ENCODE peak calls at places on chromosomes 6 and 20, in five cellular contexts. J is small intestine, H is stomach, V is esophagus muscularis mucosa, Z is cardiac muscle cell. S is an unnamed sample. For H3K27me3 and H3K9me3, the result is how much of the 10 kb centered on the place peaks cover.

GRCh38 chr6:128767150-128767549 is 115.8 kb upstream of the LAMA2 start:
- DNase-seq in J (no peak), H (no peak), V (no peak), Z (no peak), S (no peak)

GRCh38 chr20:2865630-2866029 is 7.7 kb upstream of the PTPRA start:
- DNase-seq in J (no peak), H (no peak), V (no peak), Z (no peak), S (no peak)

GRCh38 chr6:157625111-157625510 is 197.9 kb upstream of the SNX9 start:
- DNase-seq in J (no peak), H (no peak), V (no peak), Z (no peak), S (no peak)

GRCh38 chr6:131275273-131275672 is 140.0 kb downstream of the AKAP7 start:
- DNase-seq in J (no peak), H (no peak), V (no peak), Z (no peak), S (no peak)

GRCh38 chr6:97053643-97054411 is 129.3 kb downstream of the KLHL32 start:
- DNase-seq in J (peak), H (no peak), V (no peak), Z (peak), S (no peak)

GRCh38 chr6:166572370-166573261 is 13.9 kb downstream of the RAMACL start:
- DNase-seq in J (peak), H (no peak), V (no peak), Z (peak), S (no peak)

GRCh38 chr20:61935926-61936700 is 129.6 kb downstream of the TAF4 start:
- DNase-seq in J (no peak), H (no peak), V (no peak), Z (no peak), S (peak)

GRCh38 chr6:6057442-6058053 is 50.8 kb upstream of the NRN1 start:
- DNase-seq in J (peak), H (no peak), V (no peak), Z (peak), S (no peak)

GRCh38 chr6:150915868-150916267 is 50.4 kb downstream of the MTHFD1L start:
- DNase-seq in J (no peak), H (no peak), V (no peak), Z (no peak), S (no peak)

GRCh38 chr20:20207291-20207690 is 155.0 kb downstream of the CFAP61 start:
- DNase-seq in J (no peak), H (no peak), V (no peak), Z (peak), S (no peak)

GRCh38 chr20:63969851-63970713 is at the start of gene ZNF512B:
- DNase-seq in J (no peak), H (peak), V (no peak), Z (peak), S (peak)

GRCh38 chr20:21505810-21506530 is 7.9 kb downstream of the NKX2-2 start:
- DNase-seq in J (peak), H (peak), V (no peak), Z (peak), S (peak)

GRCh38 chr6:91081452-91082067 is 494.7 kb upstream of the MAP3K7 start:
- DNase-seq in J (peak), H (no peak), V (no peak), Z (peak), S (no peak)

GRCh38 chr6:69019832-69020231 is 384.8 kb downstream of the ADGRB3 start:
- DNase-seq in J (no peak), H (no peak), V (no peak), Z (no peak), S (no peak)

GRCh38 chr6:134436281-134436815 is 118.4 kb upstream of the SGK1 start:
- DNase-seq in J (no peak), H (no peak), V (no peak), Z (no peak), S (no peak)

GRCh38 chr6:134446228-134446848 is 128.4 kb upstream of the SGK1 start:
- DNase-seq in J (no peak), H (no peak), V (no peak), Z (no peak), S (no peak)

GRCh38 chr6:46996860-46997641 is 45.1 kb downstream of the ADGRF1 start:
- DNase-seq in J (peak), H (no peak), V (no peak), Z (no peak), S (no peak)

GRCh38 chr20:6130045-6130444 is 7.2 kb upstream of the FERMT1 start:
- DNase-seq in J (no peak), H (no peak), V (peak), Z (no peak), S (no peak)

GRCh38 chr20:30168025-30168799 is 1089.3 kb upstream of the DEFB115 start:
- DNase-seq in J (no peak), H (no peak), V (no peak), Z (no peak), S (peak)

GRCh38 chr20:8749986-8750385 is 318.9 kb upstream of the PLCB4 start:
- DNase-seq in J (no peak), H (no peak), V (no peak), Z (no peak), S (no peak)

GRCh38 chr6:4723383-4723782 is 52.8 kb upstream of the CDYL start:
- DNase-seq in J (no peak), H (no peak), V (no peak), Z (no peak), S (no peak)

GRCh38 chr6:111607279-111607678 is 1.6 kb upstream of the TRAF3IP2 start:
- DNase-seq in J (no peak), H (no peak), V (no peak), Z (no peak), S (no peak)

GRCh38 chr6:104632565-104632964 is 227.2 kb downstream of the HACE1 start:
- DNase-seq in J (peak), H (no peak), V (no peak), Z (no peak), S (no peak)

GRCh38 chr6:44917430-44917829 is 410.7 kb upstream of the RUNX2 start:
- DNase-seq in J (no peak), H (no peak), V (no peak), Z (no peak), S (no peak)

GRCh38 chr6:15663057-15663638 is 320 bp upstream of the DTNBP1 start:
- DNase-seq in J (peak), H (no peak), V (no peak), Z (no peak), S (no peak)

GRCh38 chr6:111788779-111789276 is 84.4 kb downstream of the FYN start:
- DNase-seq in J (no peak), H (no peak), V (no peak), Z (no peak), S (no peak)

GRCh38 chr6:144158133-144158532 is 7.8 kb downstream of the STX11 start:
- DNase-seq in J (no peak), H (no peak), V (no peak), Z (peak), S (peak)

GRCh38 chr6:47180633-47181032 is 129.1 kb downstream of the TNFRSF21 start:
- DNase-seq in J (no peak), H (no peak), V (peak), Z (no peak), S (no peak)

GRCh38 chr6:45642331-45643126 is 264.8 kb upstream of the SUPT3H start:
- DNase-seq in J (no peak), H (no peak), V (no peak), Z (no peak), S (no peak)

GRCh38 chr6:347232-347631 is 44.3 kb upstream of the IRF4 start:
- DNase-seq in J (no peak), H (no peak), V (no peak), Z (no peak), S (no peak)

GRCh38 chr6:95176322-95176721 is 401.0 kb upstream of the MANEA start:
- DNase-seq in J (no peak), H (no peak), V (no peak), Z (no peak), S (no peak)

GRCh38 chr6:44133003-44133931 is 5.9 kb downstream of the TMEM63B start:
- DNase-seq in J (peak), H (peak), V (no peak), Z (peak), S (no peak)

GRCh38 chr6:43770417-43771209 is 602 bp downstream of the VEGFA start:
- DNase-seq in J (peak), H (peak), V (no peak), Z (peak), S (peak)

GRCh38 chr6:55023231-55023630 is 151.1 kb upstream of the HCRTR2 start:
- DNase-seq in J (peak), H (no peak), V (no peak), Z (no peak), S (no peak)

GRCh38 chr6:35552285-35552917 is 39.7 kb upstream of the TULP1 start:
- DNase-seq in J (peak), H (peak), V (no peak), Z (no peak), S (no peak)

GRCh38 chr6:24064106-24064505 is 61.9 kb upstream of the NRSN1 start:
- DNase-seq in J (no peak), H (no peak), V (no peak), Z (peak), S (no peak)

GRCh38 chr6:154962751-154963150 is 32.4 kb upstream of the TIAM2 start:
- DNase-seq in J (peak), H (no peak), V (no peak), Z (no peak), S (no peak)

GRCh38 chr6:136811261-136811660 is 11.1 kb upstream of the PEX7 start:
- DNase-seq in J (no peak), H (no peak), V (no peak), Z (no peak), S (no peak)

GRCh38 chr6:33450434-33450833 is 3.9 kb upstream of the ZBTB9 start:
- DNase-seq in J (no peak), H (no peak), V (no peak), Z (no peak), S (no peak)
- H3K27ac ChIP-seq in J (no peak), H (no peak), V (no peak), Z (peak), S (no peak)

DNA sequence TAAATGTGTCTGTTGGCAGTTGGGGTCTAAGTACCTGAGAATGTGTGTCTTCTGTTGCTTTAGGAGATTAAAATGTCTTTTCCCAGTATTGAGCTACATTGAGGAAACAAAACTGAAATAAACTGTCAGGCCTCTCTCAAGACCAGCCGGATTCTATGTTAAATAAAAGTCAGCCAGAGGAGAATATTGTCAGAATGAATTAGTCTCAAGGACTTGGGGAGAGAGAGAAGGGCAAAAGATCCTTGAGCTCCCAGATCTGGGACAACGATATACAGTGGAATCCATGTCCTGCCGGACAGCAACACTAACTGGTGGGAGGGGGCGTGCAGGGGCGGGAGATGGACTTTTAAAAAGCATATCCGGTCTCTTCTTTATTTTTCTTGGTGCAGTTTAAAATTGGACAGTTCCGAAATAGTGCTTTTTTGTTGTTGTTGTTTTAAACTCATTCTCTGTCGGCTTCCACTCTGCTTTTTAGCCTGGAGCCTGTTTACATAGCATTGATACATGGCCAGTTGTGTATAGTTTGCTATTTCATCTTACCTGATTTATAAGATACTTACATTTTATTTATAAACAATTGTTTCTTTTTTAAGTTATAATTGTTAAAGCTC is 3.3 kb upstream of the TBX18 start:
- DNase-seq in J (no peak), H (no peak), V (no peak), Z (no peak), S (no peak)
- H3K27me3 ChIP-seq in J (under half), H (half or more), V (half or more), Z (half or more), S (under half)

DNA sequence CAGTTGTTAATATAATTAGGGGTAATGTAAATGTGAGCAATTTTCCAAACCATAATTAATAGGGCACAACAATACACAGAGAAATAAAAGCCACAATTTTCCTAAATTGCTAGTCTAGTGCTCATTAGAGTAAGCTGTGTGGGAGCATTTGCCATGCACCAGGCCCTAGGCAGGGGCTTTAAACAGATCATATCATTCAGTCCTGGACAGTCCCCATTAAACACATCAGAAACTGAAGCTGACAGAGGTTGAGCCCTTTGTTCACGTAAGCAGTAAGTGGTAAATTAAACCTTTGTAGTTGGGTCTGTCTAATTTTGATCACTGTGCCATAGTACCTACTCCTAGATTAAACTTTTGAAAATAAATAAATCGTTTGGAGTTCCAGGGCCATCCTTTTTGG is 931.1 kb downstream of the C6orf118 start:
- DNase-seq in J (no peak), H (no peak), V (no peak), Z (no peak), S (no peak)
- H3K9me3 ChIP-seq in J (under half), H (under half), V (under half), Z (under half), S (under half)

GRCh38 chr20:53881362-53881761 is 189.0 kb downstream of the BCAS1 start:
- DNase-seq in J (no peak), H (no peak), V (no peak), Z (no peak), S (no peak)
- H3K27ac ChIP-seq in J (no peak), H (no peak), V (no peak), Z (no peak), S (no peak)

GRCh38 chr6:27287751-27288135 is 24.3 kb downstream of the POM121L2 start:
- DNase-seq in J (no peak), H (no peak), V (no peak), Z (no peak), S (no peak)
- H3K27me3 ChIP-seq in J (under half), H (half or more), V (half or more), Z (half or more), S (under half)

S was measured in right lobe of liver.